ENCODE peak calls at places on chromosomes 4 and X, in ten cellular contexts. P is Caco-2, W is COLO829, V is aorta, I is breast epithelium, M is left lung, O is KBM-7, C is MM.1S, E is GM12891, D is transverse colon. Z is an unnamed sample.
A peak's percentile ranks its signal among the peaks of the same experiment; 100 is the strongest.

GRCh38 chr4:81319657-81320056 is 104.6 kb upstream of the PRKG2 start:
- DNase-seq in P (no peak), I (no peak), M (no peak), V (no peak), O (no peak), E (no peak), D (peak; percentile 13), W (no peak), C (no peak), Z (no peak)

GRCh38 chr4:88006956-88007303 is 505 bp upstream of the PKD2 start:
- DNase-seq in D (no peak), I (no peak), C (no peak), P (no peak), V (peak; percentile 64), W (no peak), E (no peak), O (no peak), M (peak; percentile 37), Z (no peak)

GRCh38 chrX:110317079-110317819 is 636 bp downstream of the AMMECR1 start:
- DNase-seq in E (peak; percentile 1), V (peak; percentile 52), P (peak; percentile 32), C (peak; percentile 24), M (peak; percentile 78), W (no peak), O (peak; percentile 38), I (no peak), D (peak; percentile 17), Z (no peak)

GRCh38 chrX:38312436-38312835 is 14.9 kb downstream of the RPGR start:
- DNase-seq in W (no peak), V (no peak), I (no peak), P (no peak), O (no peak), D (no peak), M (no peak), C (no peak), E (no peak), Z (no peak)

GRCh38 chr4:30776451-30776850 is 56.3 kb downstream of the PCDH7 start:
- DNase-seq in W (no peak), V (no peak), P (no peak), M (no peak), C (no peak), I (no peak), D (no peak), O (no peak), E (no peak), Z (no peak)

GRCh38 chrX:41457618-41458192 is 10.6 kb downstream of the NYX start:
- DNase-seq in W (no peak), V (no peak), D (no peak), I (no peak), E (no peak), C (peak; percentile 71), P (no peak), M (no peak), O (peak; percentile 60), Z (no peak)

GRCh38 chr4:74501579-74501978 is 56.6 kb downstream of the AREG start:
- DNase-seq in D (no peak), P (no peak), E (no peak), I (no peak), C (no peak), W (peak; percentile 5), M (no peak), O (no peak), V (no peak), Z (no peak)

GRCh38 chrX:110667706-110668105 is 127.9 kb downstream of the CHRDL1 start:
- DNase-seq in D (no peak), O (no peak), C (no peak), V (no peak), P (peak; percentile 29), I (no peak), M (no peak), E (no peak), W (peak; percentile 19), Z (no peak)

GRCh38 chr4:48275247-48275646 is 5.6 kb upstream of the TEC start:
- DNase-seq in M (no peak), I (no peak), W (peak; percentile 27), D (no peak), O (peak; percentile 68), V (no peak), C (peak; percentile 74), P (no peak), E (no peak), Z (no peak)

GRCh38 chrX:41759817-41760216 is 35.8 kb downstream of the GPR82 start:
- DNase-seq in O (peak; percentile 60), E (peak; percentile 2), V (no peak), D (no peak), I (no peak), P (no peak), M (no peak), W (peak; percentile 3), C (peak; percentile 26), Z (no peak)

GRCh38 chrX:129600981-129601424 is 53.8 kb downstream of the APLN start:
- DNase-seq in D (no peak), E (no peak), P (no peak), C (peak; percentile 35), O (peak; percentile 59), I (no peak), V (no peak), M (no peak), W (peak; percentile 74), Z (peak; percentile 26)

GRCh38 chrX:38247051-38247450 is 26.4 kb upstream of the SRPX start:
- DNase-seq in W (no peak), M (no peak), O (no peak), P (no peak), C (no peak), D (no peak), E (no peak), V (no peak), I (no peak), Z (no peak)

GRCh38 chr4:176794151-176794550 is 1.4 kb upstream of the VEGFC start:
- DNase-seq in W (peak; percentile 38), P (no peak), I (no peak), M (no peak), C (no peak), E (no peak), D (no peak), O (no peak), V (no peak), Z (no peak)

GRCh38 chr4:105346869-105347268 is 127.0 kb downstream of the PPA2 start:
- DNase-seq in W (no peak), V (no peak), M (no peak), P (no peak), C (no peak), E (no peak), O (no peak), D (no peak), I (no peak), Z (no peak)

GRCh38 chr4:5500165-5500564 is 208.2 kb downstream of the EVC2 start:
- DNase-seq in O (no peak), D (no peak), V (no peak), C (no peak), P (no peak), E (no peak), W (peak; percentile 51), I (no peak), M (no peak), Z (no peak)

GRCh38 chr4:7759221-7759620 is 180.4 kb downstream of the AFAP1 start:
- DNase-seq in W (no peak), M (no peak), P (no peak), E (peak; percentile 42), I (no peak), V (no peak), O (no peak), C (no peak), D (no peak), Z (no peak)

GRCh38 chr4:54625391-54625790 is 32.4 kb upstream of the KIT start:
- DNase-seq in C (no peak), I (no peak), O (no peak), V (no peak), W (no peak), P (no peak), E (no peak), M (no peak), D (no peak), Z (no peak)

GRCh38 chr4:148954011-148954749 is 512.0 kb upstream of the NR3C2 start:
- DNase-seq in D (peak; percentile 18), O (no peak), M (no peak), V (no peak), E (no peak), W (no peak), C (no peak), I (no peak), P (no peak), Z (no peak)

GRCh38 chrX:41971346-41971745 is 48.0 kb upstream of the CASK start:
- DNase-seq in O (no peak), E (no peak), M (no peak), V (no peak), C (no peak), I (no peak), D (no peak), W (no peak), P (peak; percentile 51), Z (no peak)

GRCh38 chr4:118745357-118745756 is 60.2 kb downstream of the METTL14 start:
- DNase-seq in C (no peak), M (no peak), D (no peak), V (no peak), O (no peak), I (no peak), E (no peak), W (no peak), P (no peak), Z (no peak)

GRCh38 chr4:156322592-156322991 is 368.9 kb upstream of the CTSO start:
- DNase-seq in D (no peak), C (no peak), P (no peak), O (no peak), I (no peak), E (no peak), M (no peak), W (peak; percentile 13), V (no peak), Z (no peak)

GRCh38 chr4:15636818-15637217 is 18.3 kb downstream of the FBXL5 start:
- DNase-seq in C (no peak), O (no peak), E (no peak), W (no peak), M (no peak), P (no peak), D (no peak), V (no peak), I (no peak), Z (no peak)

GRCh38 chr4:127501103-127501502 is 131.7 kb upstream of the INTU start:
- DNase-seq in C (no peak), P (no peak), M (no peak), O (no peak), D (no peak), I (no peak), V (no peak), E (no peak), W (no peak), Z (no peak)

GRCh38 chr4:128512767-128513322 is 225.2 kb upstream of the PGRMC2 start:
- DNase-seq in E (no peak), V (no peak), M (no peak), O (peak; percentile 45), I (no peak), W (no peak), C (no peak), D (no peak), P (no peak), Z (no peak)

GRCh38 chrX:45517090-45517973 is 316.7 kb upstream of the DIPK2B start:
- DNase-seq in W (no peak), M (no peak), V (no peak), E (no peak), P (no peak), C (no peak), O (peak; percentile 31), D (no peak), I (no peak), Z (no peak)

GRCh38 chr4:105666693-105667092 is 41.8 kb downstream of the INTS12 start:
- DNase-seq in C (peak; percentile 43), D (no peak), O (peak; percentile 39), I (no peak), P (no peak), E (no peak), W (peak; percentile 53), V (no peak), M (no peak), Z (peak; percentile 10)

GRCh38 chrX:25343060-25343459 is 327.3 kb upstream of the ARX start:
- DNase-seq in V (no peak), O (no peak), C (no peak), P (no peak), M (no peak), W (no peak), D (no peak), E (no peak), I (no peak), Z (no peak)

GRCh38 chr4:125838924-125839323 is 524.2 kb downstream of the FAT4 start:
- DNase-seq in V (no peak), W (peak; percentile 85), P (no peak), I (no peak), C (no peak), D (no peak), M (no peak), O (no peak), E (no peak), Z (no peak)